ENCODE peak calls at places on chromosomes 4 and X, in eight cellular contexts. P is stimulated activated CD4-positive, alpha-beta T cell treated with anti-CD3 and anti-CD28 coated beads, Interleukin-4, amount 100 ng/mL, for 24 hours; L is ureter; O is GM12865; Q is Calu3; T is EH; R is stimulated activated naive B cell treated with anti-CD40 and anti-IgM and Interleukin-4, amounts not matched to agents 10 μg/mL and 1 μg/mL and 100 μg/mL, for 72 hours; S is prostate gland. X is an unnamed sample.

GRCh38 chr4:8539661-8540060 is 40.5 kb upstream of the GPR78 start:
- DNase-seq in O (peak), L (no peak), S (no peak), T (no peak), R (no peak), Q (no peak), P (peak), X (no peak)

GRCh38 chrX:9542106-9542764 is 77.4 kb downstream of the TBL1X start:
- DNase-seq in R (no peak), L (no peak), O (no peak), Q (no peak), S (no peak), T (no peak), P (no peak), X (no peak)

GRCh38 chrX:106726485-106727437 is at the start of gene RNF128:
- DNase-seq in S (peak), P (peak), L (peak), O (no peak), R (no peak), T (peak), Q (peak), X (peak)

GRCh38 chrX:36961590-36961989 is 46.6 kb upstream of the FAM47C start:
- DNase-seq in P (no peak), S (no peak), T (no peak), R (no peak), Q (peak), O (no peak), L (no peak), X (no peak)

GRCh38 chr4:152408514-152409327 is 127.2 kb downstream of the FBXW7 start:
- DNase-seq in O (peak), Q (no peak), P (peak), R (no peak), S (no peak), L (no peak), T (peak), X (no peak)

GRCh38 chr4:147731611-147732515 is at the start of gene ARHGAP10:
- DNase-seq in T (peak), L (peak), S (peak), O (peak), Q (peak), R (peak), P (peak), X (peak)

GRCh38 chr4:15533817-15534216 is 64.1 kb downstream of the CC2D2A start:
- DNase-seq in T (no peak), L (no peak), Q (no peak), S (no peak), R (no peak), P (no peak), O (no peak), X (no peak)

GRCh38 chr4:167897116-167897515 is 195.2 kb upstream of the ANXA10 start:
- DNase-seq in P (no peak), R (no peak), L (peak), O (peak), S (peak), Q (peak), T (peak), X (no peak)

GRCh38 chrX:11541510-11541909 is 124.2 kb downstream of the ARHGAP6 start:
- DNase-seq in P (no peak), R (no peak), L (no peak), Q (no peak), S (no peak), O (no peak), T (no peak), X (no peak)

GRCh38 chrX:35726176-35726575 is 72.0 kb upstream of the MAGEB16 start:
- DNase-seq in Q (peak), L (no peak), T (peak), S (no peak), P (no peak), O (peak), R (no peak), X (no peak)

GRCh38 chrX:39874202-39874816 is 223.4 kb downstream of the BCOR start:
- DNase-seq in S (no peak), T (peak), R (peak), L (no peak), P (peak), O (peak), Q (no peak), X (peak)

GRCh38 chr4:100290585-100290984 is 100.3 kb upstream of the DDIT4L start:
- DNase-seq in O (no peak), P (no peak), L (no peak), T (peak), R (no peak), Q (no peak), S (no peak), X (no peak)

GRCh38 chr4:126794363-126794762 is 838.4 kb upstream of the INTU start:
- DNase-seq in Q (no peak), O (no peak), R (no peak), P (no peak), T (peak), L (no peak), S (no peak), X (no peak)

GRCh38 chrX:39773923-39774803 is 323.6 kb downstream of the BCOR start:
- DNase-seq in R (no peak), P (peak), Q (no peak), T (no peak), S (no peak), L (no peak), O (no peak), X (peak)

GRCh38 chrX:96568088-96568487 is 116.6 kb upstream of the DIAPH2 start:
- DNase-seq in T (no peak), Q (no peak), L (no peak), P (no peak), R (no peak), O (no peak), S (no peak), X (no peak)

GRCh38 chr4:125041372-125041930 is 273.3 kb upstream of the FAT4 start:
- DNase-seq in R (no peak), P (no peak), O (no peak), S (no peak), T (no peak), Q (no peak), L (no peak), X (no peak)

GRCh38 chr4:78671812-78672440 is 104.2 kb upstream of the BMP2K start:
- DNase-seq in T (no peak), R (no peak), L (no peak), Q (no peak), O (no peak), P (no peak), S (no peak), X (no peak)

GRCh38 chr4:18882468-18882867 is 860.9 kb upstream of the LCORL start:
- DNase-seq in R (no peak), S (no peak), T (peak), P (no peak), L (no peak), O (no peak), Q (no peak), X (no peak)

GRCh38 chr4:133062851-133063250 is 86.2 kb upstream of the PCDH10 start:
- DNase-seq in R (no peak), T (no peak), Q (no peak), L (no peak), O (no peak), P (no peak), S (no peak), X (no peak)

GRCh38 chrX:10379848-10380247 is 223.1 kb downstream of the CLCN4 start:
- DNase-seq in S (no peak), O (no peak), T (no peak), P (no peak), R (peak), L (no peak), Q (no peak), X (no peak)

GRCh38 chr4:29467044-29467717 is 1253.0 kb upstream of the PCDH7 start:
- DNase-seq in P (no peak), O (no peak), S (no peak), Q (no peak), T (peak), L (no peak), R (no peak), X (no peak)

X was measured in activated CD4-positive, alpha-beta memory T cell treated with anti-CD3 and anti-CD28 coated beads, Interleukin-2, amount 10 ng/mL, durations not matched to agents 7 days and 5 days.